ENCODE peak calls at places on chromosomes 5 and 9, in six cellular contexts. N, V, M, S, K and U are unnamed samples.

GRCh38 chr5:52063186-52063585 is 679.9 kb downstream of the ISL1 start:
- DNase-seq in V (no peak), N (no peak), S (no peak), M (no peak), K (no peak), U (no peak)

GRCh38 chr5:169548315-169548714 is 35.3 kb upstream of the SPDL1 start:
- DNase-seq in N (no peak), M (no peak), K (no peak), S (peak; percentile 5), V (no peak), U (no peak)

GRCh38 chr9:131610231-131610761 is 65.0 kb downstream of the PRRT1B start:
- DNase-seq in N (no peak), K (no peak), V (no peak), M (no peak), S (no peak), U (no peak)

GRCh38 chr5:77172713-77173328 is 37.7 kb upstream of the PDE8B start:
- DNase-seq in K (no peak), V (no peak), N (no peak), M (no peak), S (no peak), U (no peak)

GRCh38 chr5:170283296-170283695 is 14.3 kb downstream of the LCP2 start:
- DNase-seq in S (no peak), N (no peak), M (no peak), K (no peak), V (no peak), U (no peak)

GRCh38 chr9:6628714-6629113 is 16.8 kb downstream of the GLDC start:
- DNase-seq in N (no peak), K (no peak), M (no peak), V (no peak), S (peak; percentile 61), U (no peak)

GRCh38 chr5:104498281-104498680 is 935.7 kb upstream of the NUDT12 start:
- DNase-seq in M (no peak), V (no peak), S (no peak), N (no peak), K (no peak), U (no peak)

GRCh38 chr9:14056235-14056930 is 257.6 kb downstream of the NFIB start:
- DNase-seq in M (no peak), S (no peak), N (no peak), K (no peak), V (no peak), U (no peak)

GRCh38 chr5:91109634-91110033 is 273.5 kb downstream of the ARRDC3 start:
- DNase-seq in N (no peak), K (no peak), M (no peak), S (no peak), V (no peak), U (no peak)

GRCh38 chr9:27125936-27126335 is 16.9 kb downstream of the TEK start:
- DNase-seq in M (no peak), K (no peak), V (no peak), S (no peak), N (no peak), U (no peak)

GRCh38 chr9:22307013-22307711 is 139.5 kb upstream of the DMRTA1 start:
- DNase-seq in K (no peak), S (peak; percentile 43), N (no peak), V (no peak), M (no peak), U (no peak)

GRCh38 chr5:158731014-158731413 is 368.7 kb downstream of the EBF1 start:
- DNase-seq in V (no peak), K (no peak), N (no peak), S (no peak), M (no peak), U (no peak)

GRCh38 chr9:125815568-125815967 is 68.4 kb downstream of the PBX3 start:
- DNase-seq in S (no peak), V (no peak), N (no peak), M (no peak), K (no peak), U (no peak)

GRCh38 chr9:83521017-83521810 is 17.0 kb downstream of the FRMD3 start:
- DNase-seq in K (no peak), M (no peak), N (no peak), S (no peak), V (no peak), U (no peak)

GRCh38 chr9:70352802-70353201 is 61.7 kb downstream of the KLF9 start:
- DNase-seq in V (no peak), M (peak; percentile 10), K (no peak), N (no peak), S (no peak), U (no peak)

GRCh38 chr5:78518365-78519197 is 130.0 kb downstream of the LHFPL2 start:
- DNase-seq in K (no peak), V (no peak), M (no peak), N (no peak), S (peak; percentile 97), U (no peak)

GRCh38 chr9:77725820-77726219 is 77.7 kb upstream of the GNA14 start:
- DNase-seq in M (no peak), K (no peak), S (no peak), V (no peak), N (no peak), U (no peak)

GRCh38 chr5:179777456-179777855 is 16.3 kb upstream of the LTC4S start:
- DNase-seq in M (no peak), V (no peak), S (no peak), N (no peak), K (no peak), U (no peak)

GRCh38 chr5:96896806-96897205 is 20.5 kb downstream of the ERAP2 start:
- DNase-seq in K (no peak), M (no peak), S (no peak), V (no peak), N (no peak), U (no peak)

GRCh38 chr5:142108432-142109355 is at the start of gene NDFIP1:
- DNase-seq in N (peak; percentile 27), S (peak; percentile 54), V (peak; percentile 59), K (no peak), M (peak; percentile 88), U (peak; percentile 54)
- TF ChIP-seq POLR2A in N (peak; percentile 91), S (peak; percentile 73), V (no peak), K (peak; percentile 85), M (peak; percentile 80), U (no peak)

GRCh38 chr9:86034863-86035734 is 64.3 kb downstream of the GOLM1 start:
- DNase-seq in M (peak; percentile 26), N (peak; percentile 49), V (peak; percentile 42), K (no peak), S (peak; percentile 32), U (peak; percentile 38)
- TF ChIP-seq TAF1 in M (no peak), N (no peak), V (no peak), K (no peak), S (no peak), U (no peak)

DNA sequence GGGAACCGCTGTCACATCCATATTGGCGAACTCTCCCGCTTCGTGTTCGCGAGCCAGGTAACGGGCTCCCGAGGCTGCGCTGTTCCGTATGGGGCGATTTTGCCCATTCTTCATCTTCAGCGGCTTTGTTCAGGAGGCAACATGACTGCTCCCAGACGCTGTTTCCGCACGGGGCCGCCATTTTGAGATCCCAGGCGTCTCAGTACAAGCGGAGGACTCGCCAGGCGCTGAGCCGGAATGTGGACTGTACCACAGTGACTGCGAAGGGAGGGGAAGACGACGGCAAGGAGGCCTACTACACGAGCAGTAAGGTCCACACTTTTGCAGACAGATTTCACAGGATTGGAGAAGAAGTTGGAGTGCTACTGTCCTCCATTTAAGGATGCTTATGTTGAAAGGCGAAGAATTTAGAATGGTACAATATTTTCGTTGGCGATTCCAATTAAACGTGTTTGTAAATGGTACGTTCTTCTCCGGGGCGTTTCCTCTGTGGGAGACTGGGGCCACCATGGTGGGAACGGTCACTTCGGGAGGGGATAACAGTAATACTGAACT is 41.6 kb upstream of the ZNF300 start:
- DNase-seq in S (no peak), V (no peak), N (no peak), M (peak; percentile 65), K (no peak), U (no peak)
- TF ChIP-seq POLR2A in S (no peak), V (no peak), N (no peak), M (peak; percentile 71), K (no peak), U (no peak)

DNA sequence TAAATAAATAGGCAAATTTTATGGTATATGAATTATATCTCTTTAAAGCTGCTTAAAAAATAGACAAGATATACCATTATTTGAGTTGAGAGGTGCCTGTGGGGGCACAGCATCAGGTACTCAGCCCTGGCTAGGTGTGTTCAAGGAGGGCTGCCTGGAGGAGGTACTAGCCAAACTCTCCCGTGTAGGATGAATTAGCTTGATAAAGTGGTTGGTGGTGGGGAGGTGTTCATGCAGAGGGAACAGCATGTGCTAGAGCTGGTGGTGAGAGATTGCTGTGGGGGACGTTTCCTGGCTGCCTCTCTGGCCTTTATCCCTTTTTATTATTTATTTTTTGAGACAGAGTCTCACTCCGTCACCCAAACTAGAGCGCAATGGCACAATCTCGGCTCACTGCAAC is 23.2 kb upstream of the NCS1 start:
- DNase-seq in K (no peak), S (no peak), M (no peak), N (no peak), V (no peak), U (no peak)
- TF ChIP-seq TAF1 in K (no peak), S (no peak), M (no peak), N (no peak), V (no peak), U (no peak)

GRCh38 chr5:171437286-171437821 is 17.9 kb downstream of the FGF18 start:
- DNase-seq in K (no peak), N (no peak), S (no peak), V (no peak), M (no peak), U (no peak)
- TF ChIP-seq POLR2A in K (no peak), N (no peak), S (no peak), V (no peak), M (no peak), U (no peak)

DNA sequence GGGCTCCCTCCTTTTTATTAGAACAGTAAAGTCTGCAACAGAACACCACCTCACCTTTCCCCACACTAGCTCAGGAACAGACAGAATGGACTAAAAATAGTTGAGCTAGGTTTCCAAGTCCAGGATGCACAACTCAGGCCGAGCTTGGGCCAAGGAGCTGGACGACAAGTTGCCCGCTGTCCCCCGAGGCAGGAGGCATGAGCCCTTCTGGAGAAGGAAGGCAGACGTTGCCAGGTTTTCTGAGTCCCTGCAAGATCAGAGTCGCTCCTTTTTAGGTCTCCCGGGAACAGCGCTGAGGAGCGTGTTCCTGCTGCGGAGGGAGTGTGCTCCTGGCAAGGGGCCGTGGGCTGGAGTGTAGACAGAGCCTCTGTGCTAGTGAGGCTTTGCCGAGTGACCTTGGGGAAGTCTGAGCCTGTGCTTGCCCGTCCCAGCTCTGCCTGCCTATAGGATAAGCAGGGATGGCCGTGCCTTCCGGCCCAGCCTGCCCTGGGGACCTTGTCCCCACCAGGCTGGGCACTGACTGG is 121.6 kb downstream of the WNK2 start:
- DNase-seq in S (no peak), N (no peak), K (no peak), V (no peak), M (no peak), U (no peak)
- TF ChIP-seq TAF1 in S (no peak), N (no peak), K (no peak), V (no peak), M (no peak), U (no peak)